ENCODE peak calls at places on chromosomes 7 and 10, in four cellular contexts. M, L, C and B are unnamed samples.

GRCh38 chr7:26001662-26002244 is 150.2 kb upstream of the NFE2L3 start:
- DNase-seq in L (no peak), M (no peak), C (no peak), B (no peak)

GRCh38 chr10:97139651-97140283 is 46.0 kb downstream of the SLIT1 start:
- DNase-seq in M (no peak), C (no peak), L (no peak), B (no peak)

GRCh38 chr7:142535123-142535779 is 214.0 kb upstream of the PRSS1 start:
- DNase-seq in L (peak; percentile 68), C (peak; percentile 65), M (peak; percentile 93), B (no peak)

GRCh38 chr10:101331960-101332359 is 22.0 kb upstream of the BTRC start:
- DNase-seq in C (no peak), M (no peak), L (no peak), B (no peak)

GRCh38 chr7:19113855-19114590 is 3.4 kb downstream of the TWIST1 start:
- DNase-seq in C (no peak), M (peak; percentile 42), L (no peak), B (no peak)

GRCh38 chr7:107799645-107800264 is 3.3 kb downstream of the SLC26A3 start:
- DNase-seq in C (no peak), M (no peak), L (no peak), B (no peak)

GRCh38 chr10:34731885-34732701 is 83.0 kb downstream of the PARD3 start:
- DNase-seq in C (no peak), M (peak; percentile 73), L (no peak), B (no peak)

GRCh38 chr7:106371629-106372028 is 86.8 kb upstream of the NAMPT start:
- DNase-seq in M (no peak), C (peak; percentile 72), L (peak; percentile 8), B (no peak)

GRCh38 chr7:98250789-98251188 is 1.2 kb downstream of the TECPR1 start:
- DNase-seq in L (peak; percentile 64), C (no peak), M (no peak), B (no peak)

GRCh38 chr10:132520147-132520811 is 17.3 kb upstream of the INPP5A start:
- DNase-seq in C (peak; percentile 46), M (peak; percentile 80), L (no peak), B (peak; percentile 80)

GRCh38 chr10:72107325-72108003 is 19.1 kb upstream of the SPOCK2 start:
- DNase-seq in M (no peak), L (peak; percentile 24), C (no peak), B (no peak)

GRCh38 chr10:22491931-22492615 is 146.8 kb downstream of the SPAG6 start:
- DNase-seq in M (no peak), C (peak; percentile 65), L (peak; percentile 37), B (no peak)

GRCh38 chr7:23055582-23056178 is 41.8 kb upstream of the HYCC1 start:
- DNase-seq in M (peak; percentile 87), C (peak; percentile 68), L (peak; percentile 84), B (no peak)

GRCh38 chr10:46522295-46523118 is 34.0 kb downstream of the GPRIN2 start:
- DNase-seq in C (no peak), L (no peak), M (no peak), B (no peak)

GRCh38 chr7:36994456-36995112 is 270.3 kb upstream of the AOAH start:
- DNase-seq in M (no peak), C (no peak), L (no peak), B (no peak)

GRCh38 chr10:42943025-42943818 is 133.6 kb upstream of the RET start:
- DNase-seq in L (no peak), M (no peak), C (no peak), B (peak; percentile 40)